ENCODE peak calls at places on chromosomes 5 and 9, in four cellular contexts. C, I, A and P are unnamed samples.

GRCh38 chr9:29802454-29802853 is 2229.2 kb upstream of the C9orf72 start:
- DNase-seq in I (no peak), A (no peak), C (no peak), P (no peak)

GRCh38 chr5:77957-78804 is 13.8 kb upstream of the PLEKHG4B start:
- DNase-seq in A (peak), I (peak), C (peak), P (no peak)

GRCh38 chr9:13942695-13943094 is 371.2 kb downstream of the NFIB start:
- DNase-seq in A (no peak), I (no peak), C (no peak), P (no peak)

GRCh38 chr9:129027685-129028191 is 393 bp downstream of the SH3GLB2 start:
- DNase-seq in A (peak), C (no peak), I (no peak), P (no peak)

GRCh38 chr9:12956805-12957204 is 182.0 kb downstream of the LURAP1L start:
- DNase-seq in A (no peak), I (no peak), C (no peak), P (no peak)

GRCh38 chr5:99771296-99771695 is 763.9 kb upstream of the FAM174A start:
- DNase-seq in A (no peak), I (no peak), C (no peak), P (no peak)

GRCh38 chr5:170622933-170623332 is 119.1 kb downstream of the KCNIP1 start:
- DNase-seq in C (no peak), I (no peak), A (no peak), P (no peak)

GRCh38 chr9:96253059-96253696 is 48.8 kb downstream of the HSD17B3 start:
- DNase-seq in C (no peak), I (no peak), A (no peak), P (no peak)

GRCh38 chr5:174900176-174900692 is 175.9 kb downstream of the MSX2 start:
- DNase-seq in A (no peak), I (no peak), C (no peak), P (no peak)

GRCh38 chr9:7974335-7975005 is 174.9 kb upstream of the DMAC1 start:
- DNase-seq in A (no peak), C (no peak), I (no peak), P (no peak)

GRCh38 chr9:995776-996175 is 19.3 kb downstream of the DMRT3 start:
- DNase-seq in A (no peak), C (no peak), I (no peak), P (no peak)

GRCh38 chr5:180390441-180391190 is 37.5 kb upstream of the GFPT2 start:
- DNase-seq in A (no peak), I (peak), C (no peak), P (no peak)

GRCh38 chr9:130268521-130269131 is 3.1 kb downstream of the HMCN2 start:
- DNase-seq in C (no peak), I (no peak), A (no peak), P (no peak)

GRCh38 chr5:155978805-155979204 is 348.2 kb upstream of the SGCD start:
- DNase-seq in A (no peak), C (no peak), I (no peak), P (no peak)

GRCh38 chr9:75176037-75176436 is 87.7 kb downstream of the OSTF1 start:
- DNase-seq in I (no peak), A (no peak), C (no peak), P (no peak)
- H3K27ac ChIP-seq in I (no peak), A (no peak), C (no peak), P (no peak)

DNA sequence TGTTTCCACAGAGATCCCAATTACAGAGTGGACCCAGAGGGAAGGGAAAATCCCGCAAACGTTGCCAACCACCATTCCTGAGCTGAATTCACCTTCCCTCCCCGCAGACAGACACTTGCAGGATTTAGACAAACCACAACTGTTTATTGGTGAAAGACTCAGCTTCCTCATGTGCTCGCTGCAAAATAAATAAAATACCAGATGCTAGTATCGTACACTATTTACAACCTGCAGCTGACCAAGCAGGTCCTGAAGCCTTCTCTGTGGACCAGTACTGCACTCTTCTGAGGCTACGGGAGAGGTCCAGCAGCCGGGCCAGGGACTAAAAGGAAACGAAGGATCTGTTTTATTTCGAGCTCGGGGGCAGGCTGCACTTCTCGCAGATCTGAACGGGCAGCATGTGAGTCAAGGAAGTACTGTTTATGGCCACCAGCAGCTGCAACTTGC is 2.4 kb downstream of the CCNO start:
- DNase-seq in C (no peak), I (no peak), A (no peak), P (no peak)
- H3K4me3 ChIP-seq in C (no peak), I (no peak), A (peak), P (peak)

GRCh38 chr5:121630402-121630801 is 221.3 kb upstream of the FTMT start:
- DNase-seq in I (no peak), C (no peak), A (peak), P (no peak)

GRCh38 chr5:121624035-121624434 is 227.6 kb upstream of the FTMT start:
- DNase-seq in A (no peak), I (no peak), C (no peak), P (no peak)

GRCh38 chr5:121628783-121629182 is 222.9 kb upstream of the FTMT start:
- DNase-seq in A (no peak), C (no peak), I (no peak), P (no peak)
- TF ChIP-seq TCF7L2 in A (no peak), C (no peak), I (no peak), P (no peak)

GRCh38 chr9:134732392-134733110 is 90.9 kb downstream of the COL5A1 start:
- DNase-seq in A (no peak), I (no peak), C (no peak), P (no peak)

GRCh38 chr9:134731497-134732391 is 90.1 kb downstream of the COL5A1 start:
- DNase-seq in C (no peak), A (no peak), I (no peak), P (no peak)

GRCh38 chr9:134734270-134734669 is 92.7 kb downstream of the COL5A1 start:
- DNase-seq in A (peak), I (no peak), C (no peak), P (no peak)

GRCh38 chr9:134735441-134736175 is 94.0 kb downstream of the COL5A1 start:
- DNase-seq in I (no peak), A (no peak), C (no peak), P (no peak)

GRCh38 chr9:134733480-134734232 is 92.1 kb downstream of the COL5A1 start:
- DNase-seq in C (no peak), I (no peak), A (no peak), P (no peak)
- H3K27ac ChIP-seq in C (no peak), I (no peak), A (no peak), P (no peak)

GRCh38 chr5:159097461-159098284 is 2.0 kb downstream of the EBF1 start:
- DNase-seq in I (no peak), A (no peak), C (no peak), P (no peak)
- H3K4me3 ChIP-seq in I (no peak), A (no peak), C (no peak), P (no peak)

GRCh38 chr5:179316111-179316551 is 29.1 kb downstream of the ADAMTS2 start:
- DNase-seq in C (no peak), A (no peak), I (no peak), P (no peak)

GRCh38 chr5:179318193-179318955 is 26.9 kb downstream of the ADAMTS2 start:
- DNase-seq in A (no peak), I (no peak), C (no peak), P (no peak)

GRCh38 chr5:179317411-179318192 is 27.7 kb downstream of the ADAMTS2 start:
- DNase-seq in C (no peak), I (no peak), A (no peak), P (no peak)

GRCh38 chr5:179315356-179315890 is 29.8 kb downstream of the ADAMTS2 start:
- DNase-seq in C (no peak), I (no peak), A (no peak), P (no peak)

DNA sequence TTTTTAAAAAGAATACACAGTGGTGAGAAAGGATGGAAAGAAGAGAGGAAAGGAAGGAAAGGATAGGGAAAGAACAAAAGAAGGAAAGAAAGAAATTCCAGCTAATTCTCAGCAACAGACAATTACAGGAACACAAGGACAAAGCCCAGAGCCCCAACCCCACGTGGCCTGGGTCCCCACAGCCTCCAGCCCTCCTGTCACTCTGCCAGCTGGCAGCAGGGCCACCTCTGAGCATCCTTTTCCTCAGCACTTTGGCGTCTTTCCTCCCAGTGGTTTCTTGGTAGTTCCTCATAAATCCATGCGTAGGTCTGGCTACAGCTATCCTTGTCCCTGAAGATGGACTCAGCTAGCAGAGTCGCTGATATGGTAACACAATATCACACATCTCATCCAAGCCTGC is 28.3 kb downstream of the ADAMTS2 start:
- DNase-seq in A (no peak), C (no peak), I (no peak), P (no peak)
- TF ChIP-seq TCF7L2 in A (no peak), C (no peak), I (no peak), P (no peak)

GRCh38 chr9:27088981-27089380 is 20.0 kb upstream of the TEK start:
- DNase-seq in C (no peak), A (no peak), I (no peak), P (no peak)

GRCh38 chr9:27090231-27090630 is 18.8 kb upstream of the TEK start:
- DNase-seq in I (no peak), A (no peak), C (no peak), P (no peak)

GRCh38 chr9:27089706-27090105 is 19.3 kb upstream of the TEK start:
- DNase-seq in I (no peak), A (no peak), C (no peak), P (no peak)

GRCh38 chr9:27085456-27085855 is 23.6 kb upstream of the TEK start:
- DNase-seq in A (no peak), C (no peak), I (no peak), P (no peak)

DNA sequence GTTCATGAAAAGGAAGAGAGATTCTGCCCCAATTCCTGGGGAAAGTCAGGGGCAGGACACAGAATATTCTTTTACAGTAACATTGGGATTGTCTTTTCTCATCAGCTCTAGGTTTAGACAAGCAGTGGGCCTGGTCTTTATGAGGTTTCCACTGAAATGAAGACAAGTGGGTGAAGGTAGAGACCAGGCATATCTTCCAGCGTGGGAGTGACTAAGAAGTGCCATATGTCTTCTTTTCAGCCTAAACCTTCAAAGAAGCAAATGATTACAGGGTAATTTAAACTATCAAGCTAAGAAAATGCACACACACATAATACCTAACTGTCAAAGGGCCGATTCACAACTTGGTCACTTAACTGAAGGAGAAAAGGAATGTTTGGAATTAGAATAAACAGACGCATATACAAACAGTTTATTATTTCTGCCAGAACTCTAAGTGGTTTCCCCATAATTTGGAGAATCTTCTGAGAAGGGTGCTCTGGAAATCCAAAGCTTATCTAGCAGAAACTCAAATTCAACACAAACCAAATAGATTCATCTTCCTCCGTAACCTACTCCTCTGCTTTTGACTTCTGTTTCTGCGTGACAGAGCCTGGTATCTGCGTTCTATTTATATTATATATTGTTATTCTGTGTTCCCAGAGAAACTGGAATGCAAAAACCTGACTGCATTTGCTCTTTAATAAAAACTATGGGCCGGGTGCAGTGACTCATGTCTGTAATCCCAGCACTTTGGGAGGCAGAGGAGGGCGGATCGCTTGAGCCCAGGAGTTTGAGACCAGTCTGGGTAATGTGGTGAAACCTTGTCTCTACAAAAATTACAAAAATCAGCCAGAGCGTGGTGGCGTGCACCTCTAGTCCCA is 22.0 kb upstream of the TEK start:
- DNase-seq in A (no peak), C (no peak), I (no peak), P (no peak)
- H3K27ac ChIP-seq in A (no peak), C (no peak), I (no peak), P (no peak)

DNA sequence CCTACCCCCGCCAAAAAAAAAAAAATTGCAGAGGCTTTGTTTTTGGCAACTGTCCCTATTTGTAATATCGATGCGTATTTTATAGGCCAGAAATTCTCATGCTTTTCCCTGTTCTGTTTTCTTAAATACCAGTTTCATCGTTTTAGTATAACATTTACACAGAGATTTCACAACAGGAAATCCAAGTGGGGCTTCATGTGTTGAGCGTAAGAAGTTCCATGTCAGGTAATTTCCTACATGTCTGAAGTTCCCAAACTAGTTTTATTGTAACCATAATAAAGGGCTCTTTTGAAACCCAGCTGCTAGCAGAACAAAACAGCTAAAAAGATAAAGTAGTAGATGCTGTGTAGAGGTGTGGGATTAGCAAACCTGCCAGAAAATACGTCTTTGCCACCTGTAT is 4.2 kb downstream of the SMC5 start:
- DNase-seq in I (no peak), C (no peak), A (no peak), P (no peak)
- H3K4me3 ChIP-seq in I (no peak), C (no peak), A (no peak), P (no peak)

GRCh38 chr5:168788786-168789185 is 209.6 kb upstream of the PANK3 start:
- DNase-seq in I (no peak), C (no peak), A (no peak), P (no peak)

GRCh38 chr5:168782172-168782571 is 203.0 kb upstream of the PANK3 start:
- DNase-seq in I (no peak), C (no peak), A (no peak), P (no peak)

GRCh38 chr5:168788107-168788506 is 208.9 kb upstream of the PANK3 start:
- DNase-seq in C (no peak), A (no peak), I (no peak), P (no peak)

GRCh38 chr5:168784449-168784848 is 205.3 kb upstream of the PANK3 start:
- DNase-seq in I (no peak), A (no peak), C (no peak), P (no peak)

DNA sequence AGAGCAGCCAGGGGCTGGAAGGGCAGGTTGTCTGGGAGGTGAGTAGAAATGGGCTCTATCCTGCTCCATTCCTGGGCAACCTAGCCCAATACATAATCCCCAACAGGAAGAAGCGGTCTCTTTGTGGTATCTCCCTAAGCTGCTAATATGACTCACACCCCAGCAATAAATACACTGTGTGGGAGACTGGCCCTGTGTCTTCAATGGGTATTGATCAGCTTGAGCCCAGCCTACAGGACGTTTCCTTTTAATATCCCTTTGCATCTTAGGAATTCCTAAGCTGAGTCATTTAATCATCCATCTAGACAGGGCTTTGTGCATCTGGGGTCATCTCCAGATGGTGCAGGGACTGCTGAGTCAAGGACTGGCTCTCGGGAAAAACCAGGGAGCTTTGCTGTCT is 207.0 kb upstream of the PANK3 start:
- DNase-seq in C (peak), A (no peak), I (no peak), P (no peak)
- TF ChIP-seq TCF7L2 in C (peak), A (no peak), I (no peak), P (no peak)

GRCh38 chr9:37036237-37037136 is 2.4 kb upstream of the PAX5 start:
- DNase-seq in A (no peak), C (no peak), I (no peak), P (no peak)

GRCh38 chr9:37037137-37037743 is 3.2 kb upstream of the PAX5 start:
- DNase-seq in I (no peak), A (no peak), C (no peak), P (no peak)

GRCh38 chr9:37040508-37041127 is 6.5 kb upstream of the PAX5 start:
- DNase-seq in A (no peak), I (no peak), C (no peak), P (no peak)

GRCh38 chr9:37037744-37038640 is 3.9 kb upstream of the PAX5 start:
- DNase-seq in I (no peak), C (no peak), A (no peak), P (no peak)

GRCh38 chr9:37039065-37039464 is 5.0 kb upstream of the PAX5 start:
- DNase-seq in A (no peak), I (no peak), C (no peak), P (no peak)
- H3K27ac ChIP-seq in A (no peak), I (no peak), C (no peak), P (no peak)